ENCODE peak calls at places on chromosomes 1 and 21, in five cellular contexts. One of them, this sample, is unnamed.

GRCh38 chr1:53295746-53296722 is 31.8 kb downstream of the LRP8 start:
- DNase-seq in GM23248: peak
- DNase-seq in LoVo: no peak
- DNase-seq in stimulated activated CD8-positive, alpha-beta memory T cell treated with anti-CD3 and anti-CD28 coated beads, Interleukin-15, amount 100 ng/mL, for 4 hours: no peak
- DNase-seq in T-helper 17 cell: peak
- DNase-seq in this sample: no peak

GRCh38 chr1:225146478-225146877 is 217.0 kb downstream of the DNAH14 start:
- DNase-seq in GM23248: no peak
- DNase-seq in LoVo: no peak
- DNase-seq in stimulated activated CD8-positive, alpha-beta memory T cell treated with anti-CD3 and anti-CD28 coated beads, Interleukin-15, amount 100 ng/mL, for 4 hours: no peak
- DNase-seq in T-helper 17 cell: no peak
- DNase-seq in this sample: no peak

GRCh38 chr1:29134695-29135028 is 11.0 kb upstream of the TMEM200B start:
- DNase-seq in GM23248: no peak
- DNase-seq in LoVo: no peak
- DNase-seq in stimulated activated CD8-positive, alpha-beta memory T cell treated with anti-CD3 and anti-CD28 coated beads, Interleukin-15, amount 100 ng/mL, for 4 hours: no peak
- DNase-seq in T-helper 17 cell: no peak
- DNase-seq in this sample: no peak

GRCh38 chr1:100353073-100353801 is 931 bp downstream of the CDC14A start:
- DNase-seq in GM23248: peak
- DNase-seq in LoVo: peak
- DNase-seq in stimulated activated CD8-positive, alpha-beta memory T cell treated with anti-CD3 and anti-CD28 coated beads, Interleukin-15, amount 100 ng/mL, for 4 hours: no peak
- DNase-seq in T-helper 17 cell: peak
- DNase-seq in this sample: peak

GRCh38 chr1:165858364-165858823 is 31.0 kb downstream of the UCK2 start:
- DNase-seq in GM23248: no peak
- DNase-seq in LoVo: no peak
- DNase-seq in stimulated activated CD8-positive, alpha-beta memory T cell treated with anti-CD3 and anti-CD28 coated beads, Interleukin-15, amount 100 ng/mL, for 4 hours: no peak
- DNase-seq in T-helper 17 cell: no peak
- DNase-seq in this sample: no peak

GRCh38 chr21:33780631-33781030 is 135.0 kb downstream of the ATP5PO start:
- DNase-seq in GM23248: peak
- DNase-seq in LoVo: no peak
- DNase-seq in stimulated activated CD8-positive, alpha-beta memory T cell treated with anti-CD3 and anti-CD28 coated beads, Interleukin-15, amount 100 ng/mL, for 4 hours: no peak
- DNase-seq in T-helper 17 cell: no peak
- DNase-seq in this sample: no peak

GRCh38 chr1:248844526-248844925 is 6.5 kb downstream of the ZNF672 start:
- DNase-seq in GM23248: no peak
- DNase-seq in LoVo: no peak
- DNase-seq in stimulated activated CD8-positive, alpha-beta memory T cell treated with anti-CD3 and anti-CD28 coated beads, Interleukin-15, amount 100 ng/mL, for 4 hours: no peak
- DNase-seq in T-helper 17 cell: no peak
- DNase-seq in this sample: peak

GRCh38 chr1:207355513-207356295 is 34.2 kb downstream of the CD55 start:
- DNase-seq in GM23248: no peak
- DNase-seq in LoVo: no peak
- DNase-seq in stimulated activated CD8-positive, alpha-beta memory T cell treated with anti-CD3 and anti-CD28 coated beads, Interleukin-15, amount 100 ng/mL, for 4 hours: no peak
- DNase-seq in T-helper 17 cell: no peak
- DNase-seq in this sample: no peak

GRCh38 chr1:53909946-53910345 is 16.0 kb downstream of the DIO1 start:
- DNase-seq in GM23248: no peak
- DNase-seq in LoVo: no peak
- DNase-seq in stimulated activated CD8-positive, alpha-beta memory T cell treated with anti-CD3 and anti-CD28 coated beads, Interleukin-15, amount 100 ng/mL, for 4 hours: no peak
- DNase-seq in T-helper 17 cell: no peak
- DNase-seq in this sample: no peak